ENCODE peak calls at places on chromosomes 4 and X, in ten cellular contexts. K, Q, A, N, G, W, E, T, D and C are unnamed samples.

GRCh38 chrX:16993791-16994318 is 47.4 kb downstream of the REPS2 start:
- DNase-seq in K (no peak), Q (no peak), A (no peak), N (no peak), G (no peak), W (no peak), E (no peak), T (no peak), D (no peak), C (no peak)

GRCh38 chrX:119266364-119266995 is 30.4 kb downstream of the PGRMC1 start:
- DNase-seq in K (peak), Q (no peak), A (no peak), N (no peak), G (no peak), W (no peak), E (peak), T (peak), D (no peak), C (peak)

GRCh38 chr4:31005037-31005436 is 284.9 kb downstream of the PCDH7 start:
- DNase-seq in K (no peak), Q (no peak), A (no peak), N (no peak), G (no peak), W (no peak), E (no peak), T (no peak), D (no peak), C (no peak)

GRCh38 chrX:38347136-38347535 is 5.3 kb upstream of the OTC start:
- DNase-seq in K (peak), Q (no peak), A (no peak), N (no peak), G (no peak), W (no peak), E (no peak), T (no peak), D (no peak), C (no peak)

GRCh38 chrX:46588263-46588662 is 14.7 kb downstream of the CHST7 start:
- DNase-seq in K (peak), Q (no peak), A (peak), N (no peak), G (peak), W (no peak), E (peak), T (no peak), D (no peak), C (no peak)

GRCh38 chr4:72604324-72604723 is 35.3 kb upstream of the ADAMTS3 start:
- DNase-seq in K (no peak), Q (no peak), A (no peak), N (no peak), G (no peak), W (no peak), E (no peak), T (no peak), D (no peak), C (no peak)

GRCh38 chrX:134013528-134013927 is 28.1 kb upstream of the GPC3 start:
- DNase-seq in K (no peak), Q (no peak), A (no peak), N (no peak), G (no peak), W (no peak), E (no peak), T (no peak), D (no peak), C (no peak)

GRCh38 chrX:106341823-106342222 is 173.7 kb downstream of the PWWP3B start:
- DNase-seq in K (no peak), Q (no peak), A (no peak), N (no peak), G (no peak), W (no peak), E (no peak), T (no peak), D (no peak), C (no peak)

GRCh38 chr4:99838927-99839326 is 22.3 kb downstream of the DAPP1 start:
- DNase-seq in K (no peak), Q (no peak), A (no peak), N (peak), G (no peak), W (no peak), E (no peak), T (no peak), D (no peak), C (no peak)

GRCh38 chrX:139967300-139967699 is 2.0 kb upstream of the CXorf66 start:
- DNase-seq in K (no peak), Q (no peak), A (no peak), N (no peak), G (no peak), W (no peak), E (peak), T (peak), D (no peak), C (peak)

GRCh38 chrX:30806187-30806728 is 82.8 kb downstream of the TAB3 start:
- DNase-seq in K (no peak), Q (no peak), A (no peak), N (no peak), G (no peak), W (no peak), E (no peak), T (no peak), D (peak), C (no peak)

GRCh38 chrX:117895418-117895817 is 221.2 kb downstream of the KLHL13 start:
- DNase-seq in K (no peak), Q (no peak), A (no peak), N (no peak), G (no peak), W (no peak), E (no peak), T (no peak), D (no peak), C (no peak)

GRCh38 chrX:46180258-46180687 is 364.9 kb downstream of the ZNF674 start:
- DNase-seq in K (peak), Q (no peak), A (no peak), N (no peak), G (no peak), W (no peak), E (no peak), T (no peak), D (no peak), C (no peak)

GRCh38 chr4:26441110-26441509 is 49.2 kb downstream of the CCKAR start:
- DNase-seq in K (peak), Q (no peak), A (no peak), N (no peak), G (no peak), W (no peak), E (no peak), T (no peak), D (no peak), C (no peak)

GRCh38 chr4:106530816-106531215 is 162.2 kb upstream of the GIMD1 start:
- DNase-seq in K (no peak), Q (no peak), A (no peak), N (no peak), G (no peak), W (no peak), E (no peak), T (no peak), D (no peak), C (no peak)

GRCh38 chrX:88853925-88854324 is 106.9 kb downstream of the CPXCR1 start:
- DNase-seq in K (no peak), Q (no peak), A (no peak), N (no peak), G (no peak), W (no peak), E (no peak), T (no peak), D (no peak), C (no peak)
- TF ChIP-seq POLR2A in K (no peak), Q (no peak), A (no peak), N (no peak), G (no peak), W (no peak), E (no peak), T (no peak), D (no peak), C (no peak)

DNA sequence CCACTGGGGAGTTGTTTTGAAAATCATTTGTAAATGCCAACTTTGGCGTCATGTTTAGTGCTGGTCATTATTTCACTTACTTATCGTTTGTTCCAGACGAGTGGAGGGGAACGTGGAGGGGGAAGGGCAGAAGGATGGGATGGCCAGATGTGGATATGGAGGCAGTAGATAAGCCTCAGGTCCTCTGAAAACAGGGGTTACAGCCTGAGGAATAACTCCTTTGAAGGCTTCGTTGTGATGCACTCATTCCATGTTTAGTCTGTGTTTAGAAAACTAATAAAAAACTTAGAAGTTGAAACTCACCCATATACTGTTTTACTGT is 1.1 kb downstream of the MOB1B start:
- DNase-seq in K (no peak), Q (no peak), A (no peak), N (no peak), G (no peak), W (no peak), E (no peak), T (peak), D (no peak), C (no peak)
- TF ChIP-seq POLR2A in K (no peak), Q (no peak), A (no peak), N (no peak), G (no peak), W (no peak), E (no peak), T (no peak), D (no peak), C (no peak)

GRCh38 chr4:127880764-127881564 is at the start of gene PLK4:
- DNase-seq in K (peak), Q (peak), A (peak), N (peak), G (peak), W (peak), E (peak), T (peak), D (peak), C (peak)
- TF ChIP-seq POLR2A in K (peak), Q (no peak), A (no peak), N (no peak), G (no peak), W (peak), E (no peak), T (peak), D (no peak), C (peak)

GRCh38 chr4:185378264-185378663 is 17.5 kb downstream of the LRP2BP start:
- DNase-seq in K (no peak), Q (no peak), A (no peak), N (no peak), G (no peak), W (no peak), E (no peak), T (no peak), D (no peak), C (no peak)
- TF ChIP-seq POLR2A in K (no peak), Q (no peak), A (no peak), N (no peak), G (no peak), W (no peak), E (no peak), T (no peak), D (no peak), C (no peak)

GRCh38 chr4:110196206-110196870 is 2.1 kb downstream of the ELOVL6 start:
- DNase-seq in K (peak), Q (peak), A (peak), N (no peak), G (peak), W (no peak), E (peak), T (peak), D (peak), C (peak)

GRCh38 chr4:110197421-110198398 is 705 bp downstream of the ELOVL6 start:
- DNase-seq in K (peak), Q (peak), A (peak), N (no peak), G (peak), W (no peak), E (peak), T (peak), D (no peak), C (peak)

GRCh38 chr4:110195561-110196205 is 2.7 kb downstream of the ELOVL6 start:
- DNase-seq in K (peak), Q (no peak), A (peak), N (no peak), G (no peak), W (no peak), E (no peak), T (no peak), D (no peak), C (no peak)

GRCh38 chr4:110198472-110199419 is at the start of gene ELOVL6:
- DNase-seq in K (peak), Q (peak), A (peak), N (no peak), G (peak), W (peak), E (peak), T (peak), D (peak), C (peak)

GRCh38 chr4:110196871-110197420 is 1.5 kb downstream of the ELOVL6 start:
- DNase-seq in K (peak), Q (peak), A (peak), N (no peak), G (no peak), W (no peak), E (peak), T (peak), D (peak), C (peak)
- TF ChIP-seq POLR2A in K (no peak), Q (no peak), A (peak), N (no peak), G (no peak), W (no peak), E (peak), T (no peak), D (no peak), C (peak)

DNA sequence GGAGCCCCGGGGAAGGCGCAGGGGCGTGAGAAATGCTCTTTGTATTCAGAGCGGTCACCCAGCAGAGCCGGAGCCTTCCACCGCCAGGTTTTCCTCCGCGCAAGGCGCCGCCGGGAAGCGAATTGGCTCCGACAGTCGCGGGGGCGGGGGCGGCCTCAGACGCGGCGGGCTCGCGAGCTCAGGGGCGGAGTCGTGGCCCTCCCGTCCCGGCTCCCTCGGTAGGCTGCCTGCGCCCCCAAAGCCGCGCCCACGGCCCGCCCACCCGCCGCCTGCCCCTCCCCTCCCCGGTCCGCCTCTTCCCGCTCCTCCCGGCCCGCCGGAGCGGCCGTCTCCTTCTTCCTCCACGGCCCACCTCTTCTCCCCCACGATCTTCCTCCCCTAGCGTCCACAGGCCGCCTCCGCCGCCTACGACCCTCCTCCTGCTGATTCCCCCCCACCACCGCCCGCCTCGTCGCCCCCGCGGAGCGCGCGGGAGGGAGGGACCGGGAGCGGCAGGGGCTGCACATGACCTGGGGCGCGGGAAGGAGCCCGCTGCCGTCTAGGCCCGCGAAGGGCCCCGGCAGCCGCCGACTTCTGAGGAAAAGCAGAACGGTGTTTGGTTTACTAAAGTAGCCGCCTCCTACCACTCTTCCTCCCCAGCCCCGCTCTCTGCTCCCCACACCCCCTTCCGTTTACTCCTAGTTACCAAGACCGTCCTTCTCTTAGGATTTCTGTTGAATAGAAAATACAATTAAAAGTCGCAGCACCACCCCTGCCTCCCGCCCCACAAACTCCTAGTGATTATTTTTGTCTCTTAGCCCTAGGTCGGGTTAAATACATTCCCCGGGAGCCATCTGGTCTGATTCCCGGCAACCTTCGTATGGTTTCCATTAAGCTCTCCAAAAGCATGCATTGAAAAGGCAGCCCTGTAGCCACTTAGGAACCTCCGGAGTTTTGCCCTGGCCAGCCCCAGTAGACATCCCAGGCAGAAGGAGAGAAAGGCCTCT is 53.2 kb downstream of the C4orf51 start:
- DNase-seq in K (peak), Q (peak), A (peak), N (peak), G (peak), W (peak), E (peak), T (peak), D (peak), C (peak)
- TF ChIP-seq POLR2A in K (peak), Q (peak), A (no peak), N (peak), G (peak), W (peak), E (peak), T (peak), D (no peak), C (peak)

GRCh38 chrX:101347859-101348451 is 587 bp downstream of the TIMM8A start:
- DNase-seq in K (peak), Q (no peak), A (no peak), N (no peak), G (no peak), W (no peak), E (no peak), T (peak), D (no peak), C (no peak)

DNA sequence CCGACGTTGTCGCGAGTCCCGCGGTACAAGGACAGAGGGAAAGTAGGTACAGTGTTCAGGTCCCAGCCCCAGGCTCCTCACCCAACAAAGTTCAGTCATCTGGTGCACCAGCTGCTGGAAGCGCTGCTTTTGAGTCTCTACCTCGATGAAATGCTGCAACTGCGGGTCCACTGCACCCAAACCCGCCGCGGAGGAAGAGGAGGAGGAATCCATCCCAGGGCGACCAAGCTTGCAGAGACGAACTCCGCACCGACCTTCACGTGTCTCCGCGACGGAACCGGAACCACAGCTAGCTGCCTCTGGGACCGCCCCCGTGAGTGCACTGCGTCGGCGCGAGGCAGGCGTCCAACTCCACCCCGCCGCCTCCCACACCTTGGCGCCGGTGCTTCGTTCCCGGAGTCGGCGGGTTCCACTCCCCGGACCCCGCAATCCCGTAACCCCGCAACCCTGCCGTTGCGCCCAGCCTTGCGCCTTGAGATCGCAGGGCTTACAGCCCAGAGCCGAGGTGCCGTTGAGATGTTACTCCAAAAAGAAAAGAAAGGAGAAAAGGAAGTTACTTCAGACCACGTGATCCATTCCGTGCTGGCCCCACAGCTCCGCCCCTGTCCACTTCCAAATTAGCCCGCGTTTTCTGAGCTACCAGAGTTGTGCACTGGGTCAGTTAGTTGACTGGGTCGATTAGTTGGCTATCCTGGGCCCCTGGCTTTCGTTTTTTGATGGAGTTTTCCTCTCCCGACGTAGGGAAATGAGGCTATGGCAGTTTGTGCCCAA is at the start of gene TIMM8A:
- DNase-seq in K (peak), Q (peak), A (peak), N (peak), G (peak), W (peak), E (peak), T (peak), D (peak), C (peak)
- TF ChIP-seq POLR2A in K (peak), Q (no peak), A (peak), N (no peak), G (peak), W (peak), E (peak), T (peak), D (no peak), C (peak)